ENCODE peak calls at places on chromosomes 6 and 20, in nine cellular contexts. L is neural crest cell; Y is head of caudate nucleus; Q is T-helper 17 cell; W is GM10248; M is HT-29; K is Daoy; I is T-helper 22 cell; G is activated CD4-positive, alpha-beta T cell treated with anti-CD3 and anti-CD28 coated beads, Interleukin-2, amount 50 U/mL, for 1 hour. U is an unnamed sample.

GRCh38 chr6:54085526-54085925 is 25.7 kb upstream of the MLIP start:
- DNase-seq in W (no peak), M (no peak), Q (no peak), L (no peak), G (no peak), Y (peak), I (no peak), K (peak), U (no peak)

GRCh38 chr6:133977983-133978895 is 25.2 kb downstream of the TBPL1 start:
- DNase-seq in I (no peak), L (no peak), W (no peak), M (peak), G (no peak), Q (no peak), Y (no peak), K (no peak), U (no peak)

GRCh38 chr20:63567382-63568169 is 6.5 kb downstream of the HELZ2 start:
- DNase-seq in W (peak), Q (no peak), I (no peak), L (no peak), Y (no peak), M (no peak), G (peak), K (no peak), U (peak)

GRCh38 chr6:149236584-149236983 is 80.9 kb upstream of the TAB2 start:
- DNase-seq in G (no peak), L (no peak), Q (no peak), I (no peak), Y (no peak), W (no peak), M (no peak), K (peak), U (no peak)

GRCh38 chr6:35165630-35166071 is 24.5 kb upstream of the TCP11 start:
- DNase-seq in M (peak), W (peak), L (no peak), I (no peak), K (peak), Y (no peak), Q (no peak), G (no peak), U (no peak)

GRCh38 chr6:126143650-126144260 is 157.4 kb downstream of the TRMT11 start:
- DNase-seq in K (no peak), L (no peak), Q (no peak), G (no peak), M (no peak), W (no peak), Y (no peak), I (no peak), U (no peak)

GRCh38 chr6:128630213-128630612 is 109.8 kb upstream of the PTPRK start:
- DNase-seq in L (no peak), Q (no peak), I (no peak), Y (no peak), K (peak), W (no peak), G (no peak), M (peak), U (no peak)

GRCh38 chr20:58677808-58678207 is 14.8 kb upstream of the NPEPL1 start:
- DNase-seq in G (no peak), K (no peak), I (no peak), Y (no peak), W (no peak), L (no peak), M (no peak), Q (no peak), U (no peak)

GRCh38 chr6:9250852-9251251 is 815.5 kb upstream of the SLC35B3 start:
- DNase-seq in M (peak), Y (peak), K (peak), Q (no peak), W (no peak), I (no peak), L (no peak), G (no peak), U (no peak)

GRCh38 chr6:126181173-126181741 is 158.7 kb upstream of the CENPW start:
- DNase-seq in I (no peak), L (no peak), G (no peak), W (no peak), M (no peak), Y (no peak), K (no peak), Q (no peak), U (no peak)

GRCh38 chr6:90375681-90376439 is 79.2 kb upstream of the BACH2 start:
- DNase-seq in L (no peak), W (no peak), K (peak), M (no peak), Q (no peak), Y (no peak), I (no peak), G (no peak), U (no peak)

GRCh38 chr6:72826033-72826432 is 204.2 kb downstream of the KCNQ5 start:
- DNase-seq in M (no peak), W (no peak), G (no peak), I (no peak), Q (no peak), Y (no peak), K (peak), L (no peak), U (no peak)

GRCh38 chr6:166078294-166078693 is 89.4 kb downstream of the TBXT start:
- DNase-seq in M (no peak), W (no peak), I (no peak), L (no peak), K (peak), G (no peak), Y (no peak), Q (no peak), U (no peak)